ENCODE peak calls at places on chromosomes 11 and 22, in ten cellular contexts. M is coronary artery, G is heart left ventricle, E is neural crest cell, K is psoas muscle, X is mucosa of descending colon, H is ovary, Y is Panc1, W is epithelial cell of esophagus, Z is hepatocyte. I is an unnamed sample.
A peak's percentile ranks its signal among the peaks of the same experiment; 100 is the strongest.

GRCh38 chr22:44698531-44699421 is 3.2 kb upstream of the PRR5 start:
- DNase-seq in Y (no peak), G (no peak), K (no peak), X (peak; percentile 42), M (no peak), W (no peak), Z (peak; percentile 81), H (peak; percentile 61), E (no peak), I (no peak)

GRCh38 chr11:117299351-117300300 is 8.5 kb downstream of the BACE1-AS start:
- DNase-seq in W (no peak), X (no peak), M (no peak), E (no peak), Z (peak; percentile 38), K (no peak), H (no peak), G (no peak), Y (no peak), I (peak; percentile 12)

GRCh38 chr11:415640-416041 is 842 bp upstream of the SIGIRR start:
- DNase-seq in M (no peak), K (peak; percentile 8), Z (no peak), H (no peak), Y (no peak), X (no peak), W (no peak), G (peak; percentile 22), E (no peak), I (no peak)

GRCh38 chr11:130237282-130238006 is 77.3 kb downstream of the ZBTB44 start:
- DNase-seq in X (no peak), W (no peak), K (no peak), H (no peak), E (no peak), Y (no peak), Z (no peak), G (no peak), M (no peak), I (no peak)

GRCh38 chr11:68806931-68807844 is 34.5 kb downstream of the CPT1A start:
- DNase-seq in X (no peak), W (peak; percentile 54), M (no peak), E (no peak), Z (no peak), G (no peak), Y (no peak), K (no peak), H (no peak), I (no peak)

GRCh38 chr11:133946541-133947297 is 10.0 kb downstream of the IGSF9B start:
- DNase-seq in Z (no peak), W (no peak), K (no peak), E (no peak), M (no peak), Y (no peak), G (peak; percentile 72), H (no peak), X (no peak), I (no peak)

GRCh38 chr11:34564807-34565241 is 51.2 kb upstream of the ELF5 start:
- DNase-seq in Y (no peak), W (peak; percentile 4), X (no peak), M (no peak), K (peak; percentile 34), E (no peak), G (no peak), H (no peak), Z (no peak), I (no peak)

GRCh38 chr11:59102259-59102765 is 4.7 kb upstream of the FAM111B start:
- DNase-seq in X (peak; percentile 79), G (peak; percentile 38), W (peak; percentile 62), Y (peak; percentile 36), E (peak; percentile 53), Z (peak; percentile 78), H (peak; percentile 11), M (no peak), K (peak; percentile 33), I (peak; percentile 73)

GRCh38 chr11:120337896-120338840 is 2.0 kb downstream of the ARHGEF12 start:
- DNase-seq in H (no peak), K (no peak), Z (peak; percentile 14), W (peak; percentile 36), E (no peak), X (no peak), Y (no peak), M (no peak), G (no peak), I (no peak)

GRCh38 chr11:28107331-28107725 is 628 bp downstream of the KIF18A start:
- DNase-seq in X (no peak), Z (no peak), E (no peak), W (peak; percentile 24), H (no peak), K (no peak), M (peak; percentile 71), Y (peak; percentile 39), G (no peak), I (no peak)

GRCh38 chr11:87372068-87372467 is 334.3 kb downstream of the TMEM135 start:
- DNase-seq in K (no peak), H (no peak), Z (no peak), G (no peak), X (no peak), W (no peak), Y (no peak), E (no peak), M (no peak), I (no peak)

GRCh38 chr11:126054412-126054811 is 8.3 kb downstream of the CDON start:
- DNase-seq in E (no peak), Y (no peak), K (no peak), M (no peak), H (no peak), Z (no peak), W (no peak), G (no peak), X (no peak), I (no peak)

GRCh38 chr11:126049159-126049558 is 13.5 kb downstream of the CDON start:
- DNase-seq in Y (no peak), K (no peak), H (no peak), X (no peak), G (no peak), E (no peak), W (no peak), Z (no peak), M (no peak), I (no peak)

GRCh38 chr11:126048198-126048597 is 14.5 kb downstream of the CDON start:
- DNase-seq in M (no peak), G (no peak), E (no peak), Y (no peak), H (no peak), X (no peak), Z (no peak), K (no peak), W (no peak), I (no peak)

GRCh38 chr11:126053340-126054286 is 9.1 kb downstream of the CDON start:
- DNase-seq in Z (no peak), H (no peak), Y (no peak), W (no peak), E (no peak), X (no peak), G (no peak), M (no peak), K (no peak), I (no peak)

GRCh38 chr11:126051117-126051516 is 11.5 kb downstream of the CDON start:
- DNase-seq in K (no peak), H (no peak), E (no peak), G (no peak), M (no peak), Y (no peak), Z (no peak), W (no peak), X (no peak), I (no peak)
- TF ChIP-seq CTCF in K (no peak), H (no peak), E (no peak), G (no peak), M (no peak), Y (no peak), Z (no peak), W (no peak), X (no peak), I (no peak)

DNA sequence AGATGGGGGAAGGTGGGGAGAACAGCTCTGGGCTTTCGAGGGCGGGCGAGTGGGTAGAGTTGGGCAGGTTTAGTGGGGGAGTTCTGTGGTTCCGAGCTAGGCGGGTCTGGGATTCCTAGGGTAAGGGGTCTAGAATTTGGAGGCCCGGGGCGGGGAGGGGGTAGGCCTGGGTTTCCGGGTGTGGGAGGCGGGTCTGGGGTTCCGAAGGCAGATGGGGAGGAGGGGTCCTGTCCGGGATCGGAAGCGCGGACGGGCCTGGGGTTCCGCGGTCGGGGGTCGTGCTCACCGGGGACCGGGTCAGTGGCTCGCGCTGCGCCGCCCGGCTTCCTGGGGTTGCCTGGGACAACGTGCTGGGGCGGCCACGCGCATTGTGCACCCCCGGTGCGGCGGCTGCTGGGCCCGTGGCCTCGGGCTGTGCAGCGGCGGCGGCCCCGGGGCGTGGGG is at the start of gene TTLL8:
- DNase-seq in W (no peak), E (no peak), M (no peak), Y (no peak), K (no peak), G (peak; percentile 11), H (no peak), Z (no peak), X (no peak), I (no peak)
- TF ChIP-seq CTCF in W (no peak), E (no peak), M (no peak), Y (no peak), K (no peak), G (no peak), H (no peak), Z (no peak), X (no peak), I (no peak)

DNA sequence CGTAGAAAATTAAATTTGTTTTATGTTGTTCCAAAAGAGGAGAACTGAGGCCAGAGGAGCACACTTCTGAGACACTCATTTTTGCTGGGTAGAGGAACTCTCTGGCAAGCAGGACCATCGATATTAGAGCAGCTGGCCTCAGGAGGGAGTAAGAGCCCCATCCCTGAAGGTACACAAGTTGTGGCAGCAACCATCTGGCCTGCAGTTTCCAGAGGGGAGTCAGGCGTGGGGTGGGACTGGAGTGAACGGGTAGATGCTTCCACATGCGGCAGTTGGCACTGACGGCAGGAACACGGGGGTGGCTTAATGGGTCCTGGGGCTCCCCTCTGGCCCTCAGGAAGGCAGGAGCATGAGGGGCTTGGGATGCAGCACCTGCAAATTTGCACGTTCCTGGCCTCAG is 13.2 kb upstream of the SSTR3 start:
- DNase-seq in M (no peak), Z (no peak), K (no peak), H (no peak), W (no peak), X (no peak), Y (no peak), G (no peak), E (no peak), I (no peak)
- TF ChIP-seq CTCF in M (no peak), Z (peak; percentile 7), K (no peak), H (no peak), W (peak; percentile 34), X (no peak), Y (no peak), G (no peak), E (no peak), I (no peak)

GRCh38 chr11:95050595-95051202 is 1.5 kb downstream of the KDM4F start:
- DNase-seq in W (no peak), Y (no peak), K (no peak), G (no peak), Z (no peak), H (no peak), E (no peak), M (no peak), X (no peak), I (no peak)
- TF ChIP-seq CTCF in W (no peak), Y (no peak), K (no peak), G (no peak), Z (no peak), H (no peak), E (no peak), M (no peak), X (no peak), I (no peak)